ENCODE peak calls at places on chromosomes 16 and 17, in eight cellular contexts. X, K, W, A, P, D, L and S are unnamed samples.

GRCh38 chr17:45060382-45060823 is 714 bp upstream of the NMT1 start:
- DNase-seq in D (no peak), K (no peak), A (no peak), W (no peak), P (no peak), X (no peak), L (no peak), S (no peak)

GRCh38 chr16:66324785-66325184 is 41.7 kb upstream of the CDH5 start:
- DNase-seq in L (no peak), A (peak), W (peak), P (peak), K (no peak), X (no peak), D (no peak), S (no peak)

GRCh38 chr16:57859331-57859730 is 57.0 kb upstream of the KIFC3 start:
- DNase-seq in K (no peak), X (no peak), L (peak), P (no peak), W (peak), D (peak), A (peak), S (no peak)

GRCh38 chr16:88657371-88657770 is 5.5 kb downstream of the MVD start:
- DNase-seq in W (no peak), K (no peak), L (no peak), A (no peak), X (no peak), D (no peak), P (no peak), S (no peak)

GRCh38 chr16:47777191-47777590 is 316.1 kb downstream of the PHKB start:
- DNase-seq in W (no peak), X (no peak), P (no peak), K (no peak), D (no peak), L (no peak), A (no peak), S (no peak)

GRCh38 chr17:82831041-82831817 is 8.6 kb downstream of the ZNF750 start:
- DNase-seq in P (no peak), K (no peak), A (no peak), D (no peak), X (no peak), W (no peak), L (no peak), S (no peak)

GRCh38 chr17:50056217-50056960 is 479 bp downstream of the ITGA3 start:
- DNase-seq in P (peak), D (peak), K (peak), A (peak), W (peak), X (peak), L (peak), S (peak)

GRCh38 chr16:81711609-81712329 is 67.3 kb upstream of the PLCG2 start:
- DNase-seq in K (no peak), D (no peak), A (peak), X (no peak), P (no peak), W (peak), L (peak), S (no peak)

GRCh38 chr16:373848-374615 is 3.7 kb upstream of the MRPL28 start:
- DNase-seq in D (no peak), W (no peak), P (no peak), L (no peak), X (no peak), A (no peak), K (no peak), S (no peak)

GRCh38 chr17:77208217-77208808 is 67.5 kb downstream of the SEC14L1 start:
- DNase-seq in P (no peak), D (peak), X (no peak), L (no peak), A (no peak), W (peak), K (no peak), S (no peak)

GRCh38 chr16:68361485-68361884 is 50.7 kb downstream of the PRMT7 start:
- DNase-seq in L (no peak), X (no peak), D (no peak), P (no peak), A (no peak), W (no peak), K (no peak), S (no peak)

GRCh38 chr17:49582789-49583188 is 7.1 kb downstream of the NXPH3 start:
- DNase-seq in X (no peak), D (no peak), A (no peak), P (no peak), L (no peak), K (no peak), W (no peak), S (no peak)

GRCh38 chr16:11168386-11169065 is 87.5 kb downstream of the SOCS1 start:
- DNase-seq in K (no peak), X (no peak), W (no peak), D (no peak), L (no peak), A (no peak), P (no peak), S (no peak)

GRCh38 chr17:80957461-80957941 is 34.1 kb upstream of the CHMP6 start:
- DNase-seq in X (no peak), L (no peak), K (no peak), A (no peak), D (no peak), W (no peak), P (no peak), S (no peak)

GRCh38 chr16:57570301-57571070 is 28.0 kb downstream of the ADGRG5 start:
- DNase-seq in P (no peak), D (no peak), X (no peak), W (no peak), K (no peak), A (no peak), L (no peak), S (no peak)

GRCh38 chr17:74452027-74452840 is 14.2 kb upstream of the CD300A start:
- DNase-seq in X (no peak), L (no peak), D (peak), K (no peak), P (no peak), A (no peak), W (no peak), S (peak)

GRCh38 chr16:10868562-10869469 is 8.2 kb upstream of the CIITA start:
- DNase-seq in L (no peak), A (no peak), X (no peak), K (no peak), D (no peak), W (no peak), P (no peak), S (peak)

GRCh38 chr16:72808754-72809153 is 239.2 kb downstream of the ZFHX3 start:
- DNase-seq in W (no peak), K (no peak), L (no peak), X (no peak), P (no peak), D (no peak), A (no peak), S (no peak)

GRCh38 chr16:3170440-3171180 is 17.4 kb upstream of the OR1F1 start:
- DNase-seq in W (no peak), X (no peak), A (no peak), L (no peak), K (no peak), P (no peak), D (no peak), S (peak)

GRCh38 chr17:50908140-50908859 is 42.1 kb upstream of the TOB1 start:
- DNase-seq in K (no peak), A (no peak), X (no peak), P (no peak), D (no peak), L (no peak), W (no peak), S (no peak)

GRCh38 chr17:62188713-62189112 is 123.6 kb upstream of the MED13 start:
- DNase-seq in L (peak), D (no peak), A (peak), W (peak), P (no peak), X (no peak), K (no peak), S (no peak)

GRCh38 chr17:50114849-50115357 is 15.1 kb downstream of the SAMD14 start:
- DNase-seq in P (no peak), D (peak), X (peak), L (peak), W (peak), K (no peak), A (peak), S (no peak)

GRCh38 chr16:16992986-16993783 is 477.6 kb downstream of the XYLT1 start:
- DNase-seq in L (no peak), A (no peak), K (no peak), P (no peak), D (no peak), W (no peak), X (peak), S (no peak)

GRCh38 chr16:79768594-79768993 is 168.1 kb upstream of the MAF start:
- DNase-seq in W (no peak), D (no peak), P (no peak), L (no peak), K (no peak), X (no peak), A (peak), S (no peak)

GRCh38 chr17:10790491-10791401 is 13.2 kb downstream of the TMEM238L start:
- DNase-seq in K (no peak), D (no peak), L (no peak), P (no peak), W (no peak), A (no peak), X (no peak), S (no peak)

GRCh38 chr17:11900103-11900502 is 97.2 kb downstream of the ZNF18 start:
- DNase-seq in L (no peak), W (no peak), P (no peak), K (no peak), D (no peak), X (no peak), A (no peak), S (no peak)

GRCh38 chr17:50322271-50322670 is 23.7 kb upstream of the XYLT2 start:
- DNase-seq in P (no peak), K (no peak), W (no peak), A (no peak), D (no peak), L (no peak), X (no peak), S (no peak)

GRCh38 chr17:36846410-36847292 is 90.6 kb upstream of the LHX1 start:
- DNase-seq in D (no peak), P (no peak), W (no peak), A (no peak), X (no peak), K (no peak), L (no peak), S (no peak)

GRCh38 chr16:78684655-78685400 is 585.4 kb downstream of the WWOX start:
- DNase-seq in D (no peak), P (no peak), X (no peak), W (no peak), K (no peak), A (no peak), L (no peak), S (no peak)

GRCh38 chr17:42097691-42098661 is at the start of gene ZNF385C:
- DNase-seq in L (no peak), A (peak), X (no peak), P (no peak), K (peak), W (no peak), D (peak), S (no peak)

GRCh38 chr16:24553983-24554382 is 14.6 kb downstream of the RBBP6 start:
- DNase-seq in L (no peak), W (no peak), P (no peak), A (no peak), D (no peak), X (no peak), K (no peak), S (no peak)

GRCh38 chr17:13134106-13134505 is 116.3 kb upstream of the ELAC2 start:
- DNase-seq in K (no peak), A (no peak), P (no peak), X (no peak), L (no peak), W (no peak), D (no peak), S (no peak)